ENCODE peak calls at places on chromosomes 3 and 15, in ten cellular contexts. One of them, this sample, is unnamed.

GRCh38 chr15:96274698-96275097 is 55.8 kb upstream of the NR2F2 start:
- DNase-seq in GDM1: no peak
- DNase-seq in activated CD4-positive, alpha-beta T cell treated with anti-CD3 and anti-CD28 coated beads, Interleukin-2, amount 10 ng/mL, durations not matched to agents 7 days and 5 days: no peak
- DNase-seq in ELF-1: no peak
- DNase-seq in NCI-H2081: no peak
- DNase-seq in naive B cell: no peak
- DNase-seq in NCI-H2227 treated with DMSO at 0.1 percent for 48 hours: no peak
- DNase-seq in lower leg skin: no peak
- DNase-seq in stimulated activated effector memory CD8-positive, alpha-beta T cell treated with anti-CD3 and anti-CD28 coated beads, Interleukin-12 subunit alpha, Interleukin-12 subunit beta, amount 100 ng/mL, for 72 hours: no peak
- DNase-seq in NCI-H526: no peak
- DNase-seq in this sample: no peak

GRCh38 chr3:71709908-71710511 is 15.2 kb downstream of the EIF4E3 start:
- DNase-seq in GDM1: no peak
- DNase-seq in activated CD4-positive, alpha-beta T cell treated with anti-CD3 and anti-CD28 coated beads, Interleukin-2, amount 10 ng/mL, durations not matched to agents 7 days and 5 days: no peak
- DNase-seq in ELF-1: no peak
- DNase-seq in NCI-H2081: no peak
- DNase-seq in naive B cell: no peak
- DNase-seq in NCI-H2227 treated with DMSO at 0.1 percent for 48 hours: no peak
- DNase-seq in lower leg skin: no peak
- DNase-seq in stimulated activated effector memory CD8-positive, alpha-beta T cell treated with anti-CD3 and anti-CD28 coated beads, Interleukin-12 subunit alpha, Interleukin-12 subunit beta, amount 100 ng/mL, for 72 hours: no peak
- DNase-seq in NCI-H526: no peak
- DNase-seq in this sample: no peak

GRCh38 chr3:184259878-184260570 is 1.3 kb downstream of the CAMK2N2 start:
- DNase-seq in GDM1: no peak
- DNase-seq in activated CD4-positive, alpha-beta T cell treated with anti-CD3 and anti-CD28 coated beads, Interleukin-2, amount 10 ng/mL, durations not matched to agents 7 days and 5 days: peak
- DNase-seq in ELF-1: peak
- DNase-seq in NCI-H2081: peak
- DNase-seq in naive B cell: peak
- DNase-seq in NCI-H2227 treated with DMSO at 0.1 percent for 48 hours: peak
- DNase-seq in lower leg skin: no peak
- DNase-seq in stimulated activated effector memory CD8-positive, alpha-beta T cell treated with anti-CD3 and anti-CD28 coated beads, Interleukin-12 subunit alpha, Interleukin-12 subunit beta, amount 100 ng/mL, for 72 hours: peak
- DNase-seq in NCI-H526: peak
- DNase-seq in this sample: peak

GRCh38 chr3:129467934-129468333 is 27.9 kb downstream of the IFT122 start:
- DNase-seq in GDM1: no peak
- DNase-seq in activated CD4-positive, alpha-beta T cell treated with anti-CD3 and anti-CD28 coated beads, Interleukin-2, amount 10 ng/mL, durations not matched to agents 7 days and 5 days: no peak
- DNase-seq in ELF-1: no peak
- DNase-seq in NCI-H2081: no peak
- DNase-seq in naive B cell: no peak
- DNase-seq in NCI-H2227 treated with DMSO at 0.1 percent for 48 hours: no peak
- DNase-seq in lower leg skin: no peak
- DNase-seq in stimulated activated effector memory CD8-positive, alpha-beta T cell treated with anti-CD3 and anti-CD28 coated beads, Interleukin-12 subunit alpha, Interleukin-12 subunit beta, amount 100 ng/mL, for 72 hours: no peak
- DNase-seq in NCI-H526: no peak
- DNase-seq in this sample: no peak

GRCh38 chr3:185318136-185318535 is 44.8 kb upstream of the MAP3K13 start:
- DNase-seq in GDM1: no peak
- DNase-seq in activated CD4-positive, alpha-beta T cell treated with anti-CD3 and anti-CD28 coated beads, Interleukin-2, amount 10 ng/mL, durations not matched to agents 7 days and 5 days: no peak
- DNase-seq in ELF-1: no peak
- DNase-seq in NCI-H2081: no peak
- DNase-seq in naive B cell: no peak
- DNase-seq in NCI-H2227 treated with DMSO at 0.1 percent for 48 hours: no peak
- DNase-seq in lower leg skin: no peak
- DNase-seq in stimulated activated effector memory CD8-positive, alpha-beta T cell treated with anti-CD3 and anti-CD28 coated beads, Interleukin-12 subunit alpha, Interleukin-12 subunit beta, amount 100 ng/mL, for 72 hours: no peak
- DNase-seq in NCI-H526: peak
- DNase-seq in this sample: no peak

GRCh38 chr3:74584782-74585181 is 29.7 kb downstream of the CNTN3 start:
- DNase-seq in GDM1: no peak
- DNase-seq in activated CD4-positive, alpha-beta T cell treated with anti-CD3 and anti-CD28 coated beads, Interleukin-2, amount 10 ng/mL, durations not matched to agents 7 days and 5 days: no peak
- DNase-seq in ELF-1: no peak
- DNase-seq in NCI-H2081: no peak
- DNase-seq in naive B cell: no peak
- DNase-seq in NCI-H2227 treated with DMSO at 0.1 percent for 48 hours: no peak
- DNase-seq in lower leg skin: no peak
- DNase-seq in stimulated activated effector memory CD8-positive, alpha-beta T cell treated with anti-CD3 and anti-CD28 coated beads, Interleukin-12 subunit alpha, Interleukin-12 subunit beta, amount 100 ng/mL, for 72 hours: no peak
- DNase-seq in NCI-H526: no peak
- DNase-seq in this sample: no peak

GRCh38 chr3:138328341-138328740 is 1.3 kb downstream of the NME9 start:
- DNase-seq in GDM1: no peak
- DNase-seq in activated CD4-positive, alpha-beta T cell treated with anti-CD3 and anti-CD28 coated beads, Interleukin-2, amount 10 ng/mL, durations not matched to agents 7 days and 5 days: no peak
- DNase-seq in ELF-1: no peak
- DNase-seq in NCI-H2081: no peak
- DNase-seq in naive B cell: no peak
- DNase-seq in NCI-H2227 treated with DMSO at 0.1 percent for 48 hours: peak
- DNase-seq in lower leg skin: no peak
- DNase-seq in stimulated activated effector memory CD8-positive, alpha-beta T cell treated with anti-CD3 and anti-CD28 coated beads, Interleukin-12 subunit alpha, Interleukin-12 subunit beta, amount 100 ng/mL, for 72 hours: no peak
- DNase-seq in NCI-H526: peak
- DNase-seq in this sample: no peak

GRCh38 chr3:194058189-194058571 is 77.8 kb upstream of the HES1 start:
- DNase-seq in GDM1: no peak
- DNase-seq in activated CD4-positive, alpha-beta T cell treated with anti-CD3 and anti-CD28 coated beads, Interleukin-2, amount 10 ng/mL, durations not matched to agents 7 days and 5 days: peak
- DNase-seq in ELF-1: peak
- DNase-seq in NCI-H2081: no peak
- DNase-seq in naive B cell: peak
- DNase-seq in NCI-H2227 treated with DMSO at 0.1 percent for 48 hours: peak
- DNase-seq in lower leg skin: peak
- DNase-seq in stimulated activated effector memory CD8-positive, alpha-beta T cell treated with anti-CD3 and anti-CD28 coated beads, Interleukin-12 subunit alpha, Interleukin-12 subunit beta, amount 100 ng/mL, for 72 hours: no peak
- DNase-seq in NCI-H526: peak
- DNase-seq in this sample: peak

GRCh38 chr3:179450901-179451334 is 352 bp downstream of the GNB4 start:
- DNase-seq in GDM1: no peak
- DNase-seq in activated CD4-positive, alpha-beta T cell treated with anti-CD3 and anti-CD28 coated beads, Interleukin-2, amount 10 ng/mL, durations not matched to agents 7 days and 5 days: peak
- DNase-seq in ELF-1: peak
- DNase-seq in NCI-H2081: no peak
- DNase-seq in naive B cell: no peak
- DNase-seq in NCI-H2227 treated with DMSO at 0.1 percent for 48 hours: no peak
- DNase-seq in lower leg skin: no peak
- DNase-seq in stimulated activated effector memory CD8-positive, alpha-beta T cell treated with anti-CD3 and anti-CD28 coated beads, Interleukin-12 subunit alpha, Interleukin-12 subunit beta, amount 100 ng/mL, for 72 hours: no peak
- DNase-seq in NCI-H526: peak
- DNase-seq in this sample: no peak